ENCODE peak calls at places on chromosome 14, in seven cellular contexts. Y, B, P, L, F, X and U are unnamed samples.

GRCh38 chr14:101736585-101736984 is 24.9 kb upstream of the PPP2R5C start:
- DNase-seq in B (no peak), F (no peak), X (no peak), Y (no peak), L (no peak), P (no peak), U (no peak)

GRCh38 chr14:81990312-81990761 is 456.7 kb upstream of the SEL1L start:
- DNase-seq in Y (peak), L (no peak), F (peak), X (peak), B (no peak), P (no peak), U (peak)

GRCh38 chr14:61934385-61934784 is 172.2 kb downstream of the SNAPC1 start:
- DNase-seq in X (peak), Y (no peak), L (no peak), P (no peak), B (no peak), F (no peak), U (no peak)

GRCh38 chr14:74804219-74804825 is 41.2 kb downstream of the YLPM1 start:
- DNase-seq in X (peak), F (no peak), P (no peak), B (peak), L (no peak), Y (peak), U (peak)

GRCh38 chr14:82642425-82642824 is 1108.8 kb upstream of the SEL1L start:
- DNase-seq in B (peak), P (no peak), Y (peak), F (peak), L (no peak), X (no peak), U (peak)

GRCh38 chr14:38828183-38828877 is 274.7 kb downstream of the SEC23A start:
- DNase-seq in B (no peak), X (no peak), F (no peak), Y (no peak), L (no peak), P (no peak), U (no peak)

GRCh38 chr14:92475037-92475436 is 38.5 kb upstream of the RIN3 start:
- DNase-seq in P (no peak), X (no peak), L (no peak), Y (no peak), F (no peak), B (no peak), U (no peak)

GRCh38 chr14:59356783-59357182 is 108.4 kb downstream of the GPR135 start:
- DNase-seq in F (no peak), Y (peak), P (no peak), X (no peak), B (no peak), L (no peak), U (no peak)

GRCh38 chr14:59254146-59254910 is 65.9 kb downstream of the DAAM1 start:
- DNase-seq in Y (no peak), F (no peak), P (no peak), X (peak), L (peak), B (peak), U (no peak)

GRCh38 chr14:59768855-59769254 is 101.7 kb downstream of the RTN1 start:
- DNase-seq in P (no peak), X (no peak), L (no peak), F (no peak), B (no peak), Y (no peak), U (no peak)

GRCh38 chr14:93962701-93963601 is 13.4 kb downstream of the ASB2 start:
- DNase-seq in L (peak), B (no peak), P (no peak), X (no peak), Y (peak), F (peak), U (no peak)

GRCh38 chr14:89367449-89368120 is 49.4 kb downstream of the FOXN3 start:
- DNase-seq in L (no peak), Y (no peak), P (no peak), B (no peak), X (no peak), F (no peak), U (no peak)

GRCh38 chr14:26791117-26791806 is 193.4 kb upstream of the NOVA1 start:
- DNase-seq in L (no peak), P (no peak), X (no peak), F (no peak), B (no peak), Y (no peak), U (no peak)

GRCh38 chr14:101019974-101020710 is 116.6 kb upstream of the RTL1 start:
- DNase-seq in B (peak), L (no peak), P (no peak), X (no peak), F (no peak), Y (no peak), U (no peak)

GRCh38 chr14:32560213-32560857 is 231.2 kb downstream of the AKAP6 start:
- DNase-seq in L (no peak), P (peak), X (peak), F (peak), Y (peak), B (no peak), U (peak)

GRCh38 chr14:94918896-94919295 is 149.0 kb upstream of the GSC start:
- DNase-seq in F (no peak), Y (no peak), L (no peak), X (no peak), P (no peak), B (no peak), U (no peak)

GRCh38 chr14:42806909-42807315 is 1200.2 kb downstream of the LRFN5 start:
- DNase-seq in F (no peak), L (no peak), P (no peak), Y (no peak), X (no peak), B (no peak), U (no peak)

GRCh38 chr14:64734990-64735389 is 30.8 kb downstream of the PLEKHG3 start:
- DNase-seq in Y (no peak), L (no peak), P (no peak), B (peak), X (no peak), F (no peak), U (peak)

GRCh38 chr14:96055065-96055752 is 16.0 kb downstream of the C14orf132 start:
- DNase-seq in P (no peak), B (no peak), Y (no peak), F (peak), X (no peak), L (no peak), U (no peak)

GRCh38 chr14:33692762-33693161 is 258.1 kb downstream of the EGLN3 start:
- DNase-seq in F (no peak), X (peak), Y (no peak), B (no peak), L (no peak), P (no peak), U (no peak)

GRCh38 chr14:33871394-33871793 is 79.5 kb downstream of the EGLN3 start:
- DNase-seq in P (no peak), X (no peak), B (no peak), F (no peak), L (no peak), Y (no peak), U (no peak)

GRCh38 chr14:63543826-63544320 is 696 bp upstream of the PPP2R5E start:
- DNase-seq in F (no peak), X (no peak), P (no peak), L (no peak), B (no peak), Y (no peak), U (no peak)

GRCh38 chr14:38951451-38951850 is 151.6 kb downstream of the SEC23A start:
- DNase-seq in F (no peak), X (peak), B (no peak), P (no peak), Y (no peak), L (no peak), U (no peak)

GRCh38 chr14:103127861-103128598 is 4.8 kb downstream of the TNFAIP2 start:
- DNase-seq in Y (no peak), X (no peak), P (no peak), F (no peak), L (peak), B (peak), U (no peak)

GRCh38 chr14:32814721-32815120 is 124.0 kb upstream of the NPAS3 start:
- DNase-seq in X (no peak), Y (no peak), F (no peak), B (no peak), L (no peak), P (no peak), U (no peak)